ENCODE peak calls at places on chromosomes 5 and 9, in seven cellular contexts. P is pancreas; O is adrenal gland; B is SJSA1; L is GM23338; W is transverse colon; Q is naive thymus-derived CD4-positive, alpha-beta T cell. A is an unnamed sample. For H3K4me1, the result is how much of the 10 kb centered on the place peaks cover.

GRCh38 chr9:129287595-129288305 is 109.7 kb upstream of the IER5L start:
- DNase-seq in P (no peak), O (no peak), B (no peak), L (no peak), W (no peak), Q (no peak), A (no peak)

GRCh38 chr5:6905883-6906282 is 192.7 kb downstream of the TENT4A start:
- DNase-seq in P (no peak), O (no peak), B (no peak), L (no peak), W (no peak), Q (no peak), A (no peak)

GRCh38 chr9:129416831-129417604 is 203.9 kb downstream of the C9orf50 start:
- DNase-seq in P (no peak), O (no peak), B (no peak), L (no peak), W (no peak), Q (no peak), A (peak)

GRCh38 chr9:91948423-91949292 is 1.4 kb downstream of the ROR2 start:
- DNase-seq in P (peak), O (peak), B (peak), L (peak), W (peak), Q (no peak), A (peak)

GRCh38 chr5:96904054-96904931 is 28.0 kb downstream of the ERAP2 start:
- DNase-seq in P (no peak), O (no peak), B (no peak), L (no peak), W (no peak), Q (no peak), A (no peak)

GRCh38 chr5:5795074-5795779 is 372.8 kb downstream of the ICE1 start:
- DNase-seq in P (peak), O (peak), B (no peak), L (no peak), W (no peak), Q (no peak), A (no peak)

GRCh38 chr5:66527478-66527877 is 68.7 kb upstream of the MAST4 start:
- DNase-seq in P (no peak), O (no peak), B (no peak), L (no peak), W (no peak), Q (no peak), A (no peak)

GRCh38 chr5:129031886-129032683 is 62.5 kb upstream of the ISOC1 start:
- DNase-seq in P (no peak), O (no peak), B (no peak), L (no peak), W (no peak), Q (no peak), A (no peak)

GRCh38 chr9:123445981-123446610 is 90.1 kb downstream of the CRB2 start:
- DNase-seq in P (no peak), O (no peak), B (no peak), L (no peak), W (no peak), Q (no peak), A (no peak)

GRCh38 chr5:74122979-74123575 is 497.1 kb downstream of the ARHGEF28 start:
- DNase-seq in P (no peak), O (no peak), B (no peak), L (no peak), W (no peak), Q (no peak), A (no peak)

GRCh38 chr9:134595014-134595413 is 46.6 kb upstream of the COL5A1 start:
- DNase-seq in P (no peak), O (no peak), B (no peak), L (no peak), W (no peak), Q (no peak), A (no peak)

GRCh38 chr5:94043311-94043710 is 301.9 kb upstream of the POU5F2 start:
- DNase-seq in P (no peak), O (no peak), B (no peak), L (no peak), W (no peak), Q (no peak), A (no peak)

GRCh38 chr5:140113180-140113698 is 670 bp upstream of the PURA start:
- DNase-seq in P (peak), O (peak), B (no peak), L (peak), W (peak), Q (peak), A (peak)

GRCh38 chr5:591746-592145 is 20.4 kb upstream of the CEP72 start:
- DNase-seq in P (no peak), O (no peak), B (peak), L (no peak), W (no peak), Q (no peak), A (no peak)

GRCh38 chr5:179344301-179345178 is 721 bp downstream of the ADAMTS2 start:
- DNase-seq in P (no peak), O (no peak), B (no peak), L (peak), W (no peak), Q (no peak), A (no peak)

GRCh38 chr9:137089232-137089947 is 2.6 kb downstream of the MAN1B1 start:
- DNase-seq in P (peak), O (peak), B (no peak), L (no peak), W (no peak), Q (no peak), A (no peak)

GRCh38 chr9:137086531-137087408 is at the start of gene MAN1B1:
- DNase-seq in P (peak), O (peak), B (peak), L (peak), W (peak), Q (peak), A (peak)

GRCh38 chr9:137085918-137086530 is 761 bp upstream of the MAN1B1 start:
- DNase-seq in P (peak), O (peak), B (no peak), L (peak), W (peak), Q (no peak), A (peak)

GRCh38 chr9:137088121-137088520 is 1.3 kb downstream of the MAN1B1 start:
- DNase-seq in P (no peak), O (no peak), B (no peak), L (no peak), W (no peak), Q (no peak), A (no peak)

GRCh38 chr9:137087409-137087925 is 682 bp downstream of the MAN1B1 start:
- DNase-seq in P (no peak), O (peak), B (no peak), L (peak), W (no peak), Q (no peak), A (peak)
- H3K4me1 ChIP-seq in P (under half), O (under half), B (under half), L (under half), W (under half), Q (under half), A (under half)

GRCh38 chr5:172894767-172895166 is 60.7 kb downstream of the ERGIC1 start:
- DNase-seq in P (no peak), O (no peak), B (no peak), L (no peak), W (no peak), Q (no peak), A (no peak)

GRCh38 chr5:172898513-172899369 is 60.5 kb upstream of the RPL26L1 start:
- DNase-seq in P (no peak), O (no peak), B (no peak), L (no peak), W (no peak), Q (no peak), A (no peak)

GRCh38 chr5:172895549-172895948 is 61.5 kb downstream of the ERGIC1 start:
- DNase-seq in P (no peak), O (no peak), B (no peak), L (no peak), W (no peak), Q (no peak), A (no peak)

GRCh38 chr5:172897691-172898512 is 61.3 kb upstream of the RPL26L1 start:
- DNase-seq in P (no peak), O (no peak), B (peak), L (no peak), W (no peak), Q (no peak), A (peak)

DNA sequence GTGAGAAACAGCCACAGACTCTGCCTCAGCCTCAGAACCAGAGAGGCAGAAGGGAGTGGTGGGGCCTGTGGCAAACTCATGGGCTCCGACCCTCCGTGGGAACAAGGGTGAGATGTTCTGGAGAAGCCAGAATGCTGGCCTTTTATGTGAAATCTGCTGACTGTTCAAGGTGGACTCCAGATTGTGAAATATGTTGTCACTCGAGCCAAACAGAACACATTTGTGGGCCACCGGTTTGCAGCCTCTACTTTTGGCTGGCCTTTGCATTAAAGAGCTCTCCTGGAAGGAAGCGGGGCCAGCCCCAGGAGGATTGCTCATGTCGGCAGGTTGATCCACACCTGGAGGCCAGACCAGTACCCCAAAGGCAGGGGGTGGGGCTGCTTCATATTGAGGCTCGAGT is 62.4 kb downstream of the ERGIC1 start:
- DNase-seq in P (no peak), O (peak), B (no peak), L (no peak), W (no peak), Q (no peak), A (no peak)
- H3K4me1 ChIP-seq in P (under half), O (under half), B (half or more), L (under half), W (under half), Q (under half), A (under half)

GRCh38 chr9:37950561-37950960 is 46.6 kb upstream of the SLC25A51 start:
- DNase-seq in P (peak), O (no peak), B (no peak), L (peak), W (no peak), Q (no peak), A (no peak)
- H3K4me1 ChIP-seq in P (under half), O (under half), B (under half), L (under half), W (under half), Q (under half), A (under half)

GRCh38 chr9:132905726-132906125 is 27.0 kb downstream of the SPACA9 start:
- DNase-seq in P (no peak), O (no peak), B (no peak), L (no peak), W (no peak), Q (no peak), A (no peak)
- H3K4me1 ChIP-seq in P (under half), O (under half), B (under half), L (under half), W (under half), Q (under half), A (under half)

DNA sequence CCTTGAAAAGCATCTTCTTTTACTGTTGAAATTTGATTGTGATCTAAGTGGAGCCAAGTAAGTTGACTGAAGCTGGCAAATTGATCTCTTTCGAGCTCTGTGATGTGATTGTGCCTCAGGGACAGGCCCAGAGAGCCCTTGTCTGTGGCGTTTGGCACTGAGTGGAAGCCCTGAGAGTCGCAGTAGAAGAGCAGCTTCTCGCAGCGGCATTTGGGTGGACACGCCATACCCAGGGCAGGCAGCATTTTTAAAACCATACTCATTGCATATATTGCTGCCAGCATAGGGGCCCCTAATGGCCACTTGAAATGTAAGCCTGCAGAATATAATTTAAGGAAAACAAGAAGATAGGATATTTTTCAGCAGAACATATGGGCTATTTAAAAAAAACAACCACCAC is 894 bp downstream of the LRRTM2 start:
- DNase-seq in P (no peak), O (no peak), B (no peak), L (no peak), W (no peak), Q (no peak), A (no peak)
- H3K4me1 ChIP-seq in P (under half), O (under half), B (half or more), L (half or more), W (under half), Q (under half), A (half or more)

A was measured in neural progenitor cell.